ENCODE peak calls at places on chromosomes 7 and 10, in four cellular contexts. I is head of caudate nucleus; W is stimulated activated CD4-positive, alpha-beta T cell treated with anti-CD3 and anti-CD28 coated beads, TNF-alpha, amount 100 ng/mL, for 24 hours; Q is HL-60. H is an unnamed sample.
A peak's percentile ranks its signal among the peaks of the same experiment; 100 is the strongest.

GRCh38 chr7:67301667-67302066 is 305.0 kb downstream of the TYW1 start:
- DNase-seq in I (no peak), W (no peak), Q (no peak), H (no peak)

GRCh38 chr7:16232273-16232672 is 189.1 kb downstream of the CRPPA start:
- DNase-seq in I (no peak), W (no peak), Q (no peak), H (no peak)

GRCh38 chr7:113796557-113796956 is 122.3 kb downstream of the PPP1R3A start:
- DNase-seq in I (no peak), W (no peak), Q (peak; percentile 7), H (no peak)

GRCh38 chr10:122152544-122152943 is 118.6 kb upstream of the BTBD16 start:
- DNase-seq in I (peak; percentile 93), W (no peak), Q (no peak), H (peak; percentile 27)

GRCh38 chr10:119245272-119245671 is 37.9 kb downstream of the GRK5 start:
- DNase-seq in I (no peak), W (no peak), Q (no peak), H (no peak)

GRCh38 chr10:48973065-48973464 is 33.4 kb upstream of the LRRC18 start:
- DNase-seq in I (no peak), W (no peak), Q (no peak), H (no peak)

GRCh38 chr10:55019461-55019860 is 218.4 kb upstream of the PCDH15 start:
- DNase-seq in I (no peak), W (no peak), Q (no peak), H (no peak)

GRCh38 chr10:54958844-54959243 is 157.8 kb upstream of the PCDH15 start:
- DNase-seq in I (no peak), W (no peak), Q (no peak), H (no peak)

GRCh38 chr7:47266799-47267198 is 315.1 kb downstream of the TNS3 start:
- DNase-seq in I (no peak), W (no peak), Q (no peak), H (no peak)

GRCh38 chr10:110224992-110225391 is 17.6 kb downstream of the MXI1 start:
- DNase-seq in I (no peak), W (no peak), Q (no peak), H (no peak)

GRCh38 chr10:43042503-43043341 is 34.1 kb upstream of the RET start:
- DNase-seq in I (peak; percentile 8), W (no peak), Q (no peak), H (no peak)

GRCh38 chr7:117997862-117998825 is 124.9 kb upstream of the CTTNBP2 start:
- DNase-seq in I (no peak), W (no peak), Q (no peak), H (no peak)

GRCh38 chr7:84207025-84207424 is 12.4 kb upstream of the SEMA3A start:
- DNase-seq in I (no peak), W (no peak), Q (no peak), H (no peak)

GRCh38 chr10:67669978-67670377 is 26.0 kb downstream of the CTNNA3 start:
- DNase-seq in I (no peak), W (no peak), Q (no peak), H (no peak)

GRCh38 chr7:113742377-113742776 is 176.4 kb downstream of the PPP1R3A start:
- DNase-seq in I (no peak), W (no peak), Q (no peak), H (no peak)

GRCh38 chr10:105800626-105801025 is 1159.5 kb downstream of the SORCS3 start:
- DNase-seq in I (no peak), W (no peak), Q (no peak), H (no peak)

GRCh38 chr10:96752380-96752779 is 32.1 kb upstream of the PIK3AP1 start:
- DNase-seq in I (no peak), W (no peak), Q (no peak), H (no peak)

GRCh38 chr7:100687261-100687660 is 6.8 kb downstream of the GIGYF1 start:
- DNase-seq in I (no peak), W (no peak), Q (no peak), H (no peak)

GRCh38 chr7:18796216-18796615 is 300.7 kb downstream of the HDAC9 start:
- DNase-seq in I (no peak), W (no peak), Q (no peak), H (no peak)

GRCh38 chr7:143008007-143008901 is 18.7 kb downstream of the OR9A2 start:
- DNase-seq in I (peak; percentile 84), W (peak; percentile 77), Q (peak; percentile 63), H (peak; percentile 15)

GRCh38 chr10:78742730-78743615 is 325.8 kb upstream of the ZMIZ1 start:
- DNase-seq in I (no peak), W (no peak), Q (peak; percentile 39), H (no peak)

GRCh38 chr10:29955308-29955935 is 104.0 kb downstream of the JCAD start:
- DNase-seq in I (no peak), W (no peak), Q (no peak), H (no peak)

GRCh38 chr7:28575241-28575643 is 162.9 kb downstream of the CREB5 start:
- DNase-seq in I (no peak), W (no peak), Q (no peak), H (no peak)